ENCODE peak calls at places on chromosomes 13 and 19, in eight cellular contexts. F is type B pancreatic cell; Y is left cardiac atrium; Z is HTR-8/SVneo; T is stimulated activated CD4-positive, alpha-beta T cell treated with anti-CD3 and anti-CD28 coated beads, Interleukin-4, amount 100 ng/mL, for 48 hours; R is activated T-cell treated with anti-CD3 and anti-CD28 coated beads, Interleukin-2, amount 50 U/mL, for 1 hour; M is NCI-H774; E is AG04450. A is an unnamed sample.

GRCh38 chr19:10290876-10291553 is 1.3 kb downstream of the ICAM5 start:
- DNase-seq in F (peak; percentile 70), Y (peak; percentile 73), Z (peak; percentile 86), T (no peak), R (peak; percentile 62), M (no peak), E (no peak), A (no peak)

GRCh38 chr13:106573279-106573831 is 5.4 kb upstream of the ARGLU1 start:
- DNase-seq in F (no peak), Y (no peak), Z (no peak), T (no peak), R (no peak), M (no peak), E (no peak), A (no peak)

GRCh38 chr19:5563941-5564612 is 3.7 kb downstream of the TINCR start:
- DNase-seq in F (no peak), Y (no peak), Z (peak; percentile 50), T (no peak), R (no peak), M (no peak), E (no peak), A (no peak)

GRCh38 chr19:39087907-39088686 is 3.9 kb downstream of the ACP7 start:
- DNase-seq in F (no peak), Y (no peak), Z (no peak), T (no peak), R (no peak), M (no peak), E (no peak), A (no peak)

GRCh38 chr19:18777725-18778389 is 13.2 kb downstream of the COMP start:
- DNase-seq in F (no peak), Y (no peak), Z (no peak), T (no peak), R (no peak), M (no peak), E (no peak), A (no peak)

GRCh38 chr13:114109646-114110045 is 22.8 kb downstream of the RASA3 start:
- DNase-seq in F (no peak), Y (peak; percentile 51), Z (no peak), T (no peak), R (peak; percentile 61), M (no peak), E (no peak), A (no peak)

GRCh38 chr13:113157206-113157928 is 1.1 kb upstream of the PROZ start:
- DNase-seq in F (peak; percentile 37), Y (no peak), Z (no peak), T (no peak), R (no peak), M (no peak), E (no peak), A (no peak)

GRCh38 chr19:6048808-6049405 is 61.4 kb downstream of the RFX2 start:
- DNase-seq in F (peak; percentile 75), Y (peak; percentile 81), Z (peak; percentile 79), T (peak; percentile 69), R (peak; percentile 79), M (peak; percentile 68), E (no peak), A (peak; percentile 86)

GRCh38 chr19:31263317-31263716 is 85.9 kb downstream of the TSHZ3 start:
- DNase-seq in F (peak; percentile 27), Y (no peak), Z (no peak), T (no peak), R (no peak), M (no peak), E (no peak), A (no peak)

GRCh38 chr19:33098023-33098652 is 17.2 kb downstream of the GPATCH1 start:
- DNase-seq in F (no peak), Y (no peak), Z (no peak), T (no peak), R (no peak), M (no peak), E (no peak), A (no peak)

GRCh38 chr13:80599765-80600164 is 258.8 kb upstream of the SPRY2 start:
- DNase-seq in F (no peak), Y (no peak), Z (no peak), T (no peak), R (no peak), M (no peak), E (no peak), A (no peak)

A was measured in GM19239.